ENCODE peak calls at places on chromosomes 6 and 20, in nine cellular contexts. One of them, this sample, is unnamed.
A peak's percentile ranks its signal among the peaks of the same experiment; 100 is the strongest.

GRCh38 chr6:111722220-111722731 is 116.6 kb upstream of the TRAF3IP2 start:
- DNase-seq in PC-3: peak; percentile 3
- DNase-seq in neuronal stem cell: no peak
- DNase-seq in mammary epithelial cell: peak; percentile 10
- DNase-seq in spleen: no peak
- DNase-seq in colonic mucosa: no peak
- DNase-seq in testis: no peak
- DNase-seq in thoracic aorta: no peak
- DNase-seq in cardiac muscle cell: peak; percentile 88
- DNase-seq in this sample: no peak

GRCh38 chr20:54585222-54585621 is 109.8 kb downstream of the DOK5 start:
- DNase-seq in testis: no peak
- DNase-seq in neuronal stem cell: no peak
- DNase-seq in colonic mucosa: no peak
- DNase-seq in mammary epithelial cell: no peak
- DNase-seq in cardiac muscle cell: no peak
- DNase-seq in PC-3: no peak
- DNase-seq in thoracic aorta: no peak
- DNase-seq in spleen: no peak
- DNase-seq in this sample: no peak

GRCh38 chr20:40956503-40956902 is 72.1 kb upstream of the TOP1 start:
- DNase-seq in testis: no peak
- DNase-seq in colonic mucosa: peak; percentile 15
- DNase-seq in mammary epithelial cell: no peak
- DNase-seq in thoracic aorta: no peak
- DNase-seq in spleen: no peak
- DNase-seq in PC-3: no peak
- DNase-seq in neuronal stem cell: no peak
- DNase-seq in cardiac muscle cell: no peak
- DNase-seq in this sample: no peak

GRCh38 chr20:38308447-38308846 is 4.5 kb downstream of the BPI start:
- DNase-seq in PC-3: no peak
- DNase-seq in mammary epithelial cell: no peak
- DNase-seq in testis: no peak
- DNase-seq in neuronal stem cell: no peak
- DNase-seq in cardiac muscle cell: no peak
- DNase-seq in colonic mucosa: no peak
- DNase-seq in thoracic aorta: no peak
- DNase-seq in spleen: no peak
- DNase-seq in this sample: no peak

GRCh38 chr6:27130668-27131428 is 116.7 kb upstream of the PRSS16 start:
- DNase-seq in testis: no peak
- DNase-seq in PC-3: peak; percentile 21
- DNase-seq in colonic mucosa: no peak
- DNase-seq in thoracic aorta: no peak
- DNase-seq in neuronal stem cell: no peak
- DNase-seq in cardiac muscle cell: no peak
- DNase-seq in mammary epithelial cell: peak; percentile 15
- DNase-seq in spleen: no peak
- DNase-seq in this sample: no peak

GRCh38 chr20:8401491-8401890 is 269.4 kb downstream of the PLCB1 start:
- DNase-seq in thoracic aorta: no peak
- DNase-seq in neuronal stem cell: no peak
- DNase-seq in colonic mucosa: no peak
- DNase-seq in cardiac muscle cell: no peak
- DNase-seq in spleen: no peak
- DNase-seq in mammary epithelial cell: no peak
- DNase-seq in PC-3: no peak
- DNase-seq in testis: no peak
- DNase-seq in this sample: no peak

GRCh38 chr6:146546440-146546839 is 2.8 kb downstream of the RAB32 start:
- DNase-seq in PC-3: peak; percentile 87
- DNase-seq in thoracic aorta: no peak
- DNase-seq in neuronal stem cell: no peak
- DNase-seq in mammary epithelial cell: peak; percentile 95
- DNase-seq in spleen: no peak
- DNase-seq in cardiac muscle cell: peak; percentile 86
- DNase-seq in testis: no peak
- DNase-seq in colonic mucosa: no peak
- DNase-seq in this sample: peak; percentile 31

GRCh38 chr6:10522929-10523573 is 1.9 kb downstream of the GCNT2 start:
- DNase-seq in testis: no peak
- DNase-seq in thoracic aorta: no peak
- DNase-seq in mammary epithelial cell: no peak
- DNase-seq in cardiac muscle cell: no peak
- DNase-seq in PC-3: no peak
- DNase-seq in colonic mucosa: no peak
- DNase-seq in neuronal stem cell: no peak
- DNase-seq in spleen: no peak
- DNase-seq in this sample: no peak

GRCh38 chr6:139029470-139030210 is 1.1 kb downstream of the ABRACL start:
- DNase-seq in spleen: no peak
- DNase-seq in testis: peak; percentile 73
- DNase-seq in cardiac muscle cell: peak; percentile 72
- DNase-seq in thoracic aorta: no peak
- DNase-seq in colonic mucosa: peak; percentile 85
- DNase-seq in neuronal stem cell: peak; percentile 45
- DNase-seq in PC-3: peak; percentile 17
- DNase-seq in mammary epithelial cell: peak; percentile 19
- DNase-seq in this sample: peak; percentile 47

GRCh38 chr6:166651408-166651807 is 24.4 kb upstream of the RPS6KA2 start:
- DNase-seq in spleen: no peak
- DNase-seq in colonic mucosa: no peak
- DNase-seq in mammary epithelial cell: no peak
- DNase-seq in thoracic aorta: no peak
- DNase-seq in cardiac muscle cell: no peak
- DNase-seq in testis: no peak
- DNase-seq in neuronal stem cell: no peak
- DNase-seq in PC-3: no peak
- DNase-seq in this sample: no peak

GRCh38 chr6:31356216-31356945 is 598 bp downstream of the HLA-B start:
- DNase-seq in mammary epithelial cell: peak; percentile 35
- DNase-seq in testis: peak; percentile 44
- DNase-seq in PC-3: peak; percentile 9
- DNase-seq in neuronal stem cell: no peak
- DNase-seq in thoracic aorta: no peak
- DNase-seq in spleen: peak; percentile 90
- DNase-seq in cardiac muscle cell: peak; percentile 40
- DNase-seq in colonic mucosa: peak; percentile 48
- DNase-seq in this sample: no peak
- H3K27ac ChIP-seq in mammary epithelial cell: peak overlapping the region; percentile 70
- H3K27ac ChIP-seq in testis: peak overlapping the region; percentile 76
- H3K27ac ChIP-seq in PC-3: no peak overlapping the region
- H3K27ac ChIP-seq in neuronal stem cell: no peak overlapping the region
- H3K27ac ChIP-seq in thoracic aorta: peak overlapping the region; percentile 35
- H3K27ac ChIP-seq in spleen: peak overlapping the region; percentile 92
- H3K27ac ChIP-seq in cardiac muscle cell: no peak overlapping the region
- H3K27ac ChIP-seq in colonic mucosa: peak overlapping the region; percentile 81
- H3K27ac ChIP-seq in this sample: no peak overlapping the region

DNA sequence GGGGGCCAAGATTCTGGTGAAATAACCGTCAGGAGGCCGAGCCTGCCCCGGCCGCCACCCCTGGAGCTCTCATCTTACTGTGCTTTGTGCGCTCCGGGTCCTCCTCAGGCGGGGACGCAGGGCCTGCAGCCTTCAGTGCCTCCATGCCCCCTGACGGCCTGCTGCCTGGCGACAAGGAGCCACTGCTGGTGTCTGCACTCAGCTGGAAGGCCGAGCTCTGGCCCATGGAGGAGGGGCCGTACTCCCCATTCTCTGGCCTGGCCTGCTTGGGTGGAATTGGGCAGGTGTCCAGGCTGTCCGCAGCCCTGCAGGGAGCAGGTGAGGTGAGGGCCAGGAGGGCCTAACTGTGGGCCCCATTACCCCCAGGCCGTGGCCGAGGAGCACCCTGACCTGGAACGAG is 5.3 kb downstream of the ZNF512B start:
- DNase-seq in neuronal stem cell: no peak
- DNase-seq in mammary epithelial cell: no peak
- DNase-seq in spleen: peak; percentile 73
- DNase-seq in colonic mucosa: no peak
- DNase-seq in testis: no peak
- DNase-seq in PC-3: no peak
- DNase-seq in thoracic aorta: no peak
- DNase-seq in cardiac muscle cell: no peak
- DNase-seq in this sample: no peak
- H3K36me3 ChIP-seq in neuronal stem cell: peaks cover 55% of the 10 kb centered on the region
- H3K36me3 ChIP-seq in mammary epithelial cell: no peaks in the 10 kb centered on the region
- H3K36me3 ChIP-seq in spleen: peaks cover 56% of the 10 kb centered on the region
- H3K36me3 ChIP-seq in colonic mucosa: no peaks in the 10 kb centered on the region
- H3K36me3 ChIP-seq in testis: no peaks in the 10 kb centered on the region
- H3K36me3 ChIP-seq in PC-3: peaks cover 2% of the 10 kb centered on the region
- H3K36me3 ChIP-seq in thoracic aorta: peaks cover 31% of the 10 kb centered on the region
- H3K36me3 ChIP-seq in cardiac muscle cell: peaks cover 28% of the 10 kb centered on the region
- H3K36me3 ChIP-seq in this sample: peaks cover 24% of the 10 kb centered on the region

GRCh38 chr6:137240168-137240567 is 21.0 kb upstream of the IFNGR1 start:
- DNase-seq in thoracic aorta: no peak
- DNase-seq in spleen: peak; percentile 79
- DNase-seq in PC-3: no peak
- DNase-seq in colonic mucosa: no peak
- DNase-seq in testis: no peak
- DNase-seq in cardiac muscle cell: peak; percentile 95
- DNase-seq in neuronal stem cell: no peak
- DNase-seq in mammary epithelial cell: peak; percentile 91
- DNase-seq in this sample: no peak
- H3K27ac ChIP-seq in thoracic aorta: no peak overlapping the region
- H3K27ac ChIP-seq in spleen: peak overlapping the region; percentile 69
- H3K27ac ChIP-seq in PC-3: no peak overlapping the region
- H3K27ac ChIP-seq in colonic mucosa: peak overlapping the region; percentile 20
- H3K27ac ChIP-seq in testis: no peak overlapping the region
- H3K27ac ChIP-seq in cardiac muscle cell: no peak overlapping the region
- H3K27ac ChIP-seq in neuronal stem cell: no peak overlapping the region
- H3K27ac ChIP-seq in mammary epithelial cell: no peak overlapping the region
- H3K27ac ChIP-seq in this sample: no peak overlapping the region

GRCh38 chr6:13624871-13625288 is 9.7 kb downstream of the NOL7 start:
- DNase-seq in testis: no peak
- DNase-seq in colonic mucosa: no peak
- DNase-seq in thoracic aorta: no peak
- DNase-seq in neuronal stem cell: no peak
- DNase-seq in cardiac muscle cell: peak; percentile 58
- DNase-seq in mammary epithelial cell: peak; percentile 21
- DNase-seq in spleen: no peak
- DNase-seq in PC-3: peak; percentile 69
- DNase-seq in this sample: peak; percentile 3

GRCh38 chr6:13633343-13633742 is 18.2 kb downstream of the NOL7 start:
- DNase-seq in colonic mucosa: no peak
- DNase-seq in thoracic aorta: no peak
- DNase-seq in spleen: no peak
- DNase-seq in PC-3: no peak
- DNase-seq in neuronal stem cell: no peak
- DNase-seq in mammary epithelial cell: no peak
- DNase-seq in testis: no peak
- DNase-seq in cardiac muscle cell: no peak
- DNase-seq in this sample: no peak

GRCh38 chr6:13630499-13630898 is 15.4 kb downstream of the NOL7 start:
- DNase-seq in mammary epithelial cell: no peak
- DNase-seq in spleen: no peak
- DNase-seq in cardiac muscle cell: no peak
- DNase-seq in thoracic aorta: no peak
- DNase-seq in testis: no peak
- DNase-seq in neuronal stem cell: no peak
- DNase-seq in colonic mucosa: no peak
- DNase-seq in PC-3: no peak
- DNase-seq in this sample: no peak

DNA sequence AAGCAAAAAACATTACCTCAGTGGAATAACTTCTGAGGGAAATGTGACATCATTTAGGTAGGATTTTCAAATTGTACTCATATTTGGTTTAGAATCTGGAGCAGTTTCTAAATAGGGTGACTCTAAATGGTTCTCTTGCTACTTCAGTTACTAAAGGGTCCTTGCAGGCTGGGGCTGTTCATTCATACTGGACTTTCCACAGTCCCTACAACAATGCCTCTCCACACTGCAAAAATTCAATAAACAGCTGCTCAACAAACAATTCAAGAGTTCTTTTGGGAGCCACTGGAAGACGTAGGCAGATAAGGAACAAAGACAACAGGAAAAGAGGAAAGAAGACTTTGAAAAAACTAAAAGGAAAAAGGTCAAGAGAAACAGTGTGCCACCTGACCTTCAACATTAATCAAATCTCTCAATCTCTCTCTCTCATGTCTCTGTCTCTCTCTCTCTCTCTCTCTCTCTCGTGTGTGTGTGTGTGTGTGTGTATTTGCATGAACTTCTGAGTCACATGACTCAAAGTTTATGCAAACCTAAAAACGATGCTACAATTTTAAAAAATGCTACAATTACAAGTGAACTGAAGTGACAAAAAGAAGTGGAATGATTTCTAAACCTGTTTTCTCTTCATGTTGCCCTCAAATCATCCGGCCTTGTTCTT is 14.5 kb downstream of the NOL7 start:
- DNase-seq in testis: no peak
- DNase-seq in spleen: no peak
- DNase-seq in colonic mucosa: no peak
- DNase-seq in thoracic aorta: no peak
- DNase-seq in neuronal stem cell: no peak
- DNase-seq in cardiac muscle cell: no peak
- DNase-seq in mammary epithelial cell: no peak
- DNase-seq in PC-3: no peak
- DNase-seq in this sample: no peak
- H3K36me3 ChIP-seq in testis: no peaks in the 10 kb centered on the region
- H3K36me3 ChIP-seq in spleen: no peaks in the 10 kb centered on the region
- H3K36me3 ChIP-seq in colonic mucosa: no peaks in the 10 kb centered on the region
- H3K36me3 ChIP-seq in thoracic aorta: peaks cover 11% of the 10 kb centered on the region
- H3K36me3 ChIP-seq in neuronal stem cell: peaks cover 6% of the 10 kb centered on the region
- H3K36me3 ChIP-seq in cardiac muscle cell: peaks cover 48% of the 10 kb centered on the region
- H3K36me3 ChIP-seq in mammary epithelial cell: peaks cover 15% of the 10 kb centered on the region
- H3K36me3 ChIP-seq in PC-3: peaks cover 34% of the 10 kb centered on the region
- H3K36me3 ChIP-seq in this sample: peaks cover 8% of the 10 kb centered on the region

This sample was measured in SJCRH30.